ENCODE peak calls at places on chromosomes 3 and 15, in nine cellular contexts. P is aorta; C is heart left ventricle; D is stimulated activated CD4-positive, alpha-beta T cell treated with anti-CD3 and anti-CD28 coated beads, Interleukin-1b, Interleukin-23, amount 100 ng/mL, for 48 hours; S is iPS-NIHi11; L is skeletal muscle cell; Q is activated gamma-delta T cell treated with Interleukin-2 at 50 U/mL for 16 hours; Y is posterior cingulate gyrus; M is activated CD8-positive, alpha-beta memory T cell treated with anti-CD3 and anti-CD28 coated beads for 48 hours. A is an unnamed sample.

GRCh38 chr3:156801746-156802145 is 24.4 kb upstream of the LEKR1 start:
- DNase-seq in Y (no peak), Q (no peak), P (no peak), C (no peak), D (no peak), L (no peak), S (no peak), M (no peak), A (no peak)

GRCh38 chr15:70863450-70864218 is 9.7 kb upstream of the LARP6 start:
- DNase-seq in M (no peak), Q (no peak), L (peak), Y (no peak), C (no peak), S (no peak), D (no peak), P (no peak), A (no peak)

GRCh38 chr15:42059661-42060476 is 34.5 kb downstream of the PLA2G4D start:
- DNase-seq in S (peak), P (no peak), C (no peak), Q (peak), D (peak), L (no peak), Y (no peak), M (peak), A (no peak)

GRCh38 chr3:25904248-25904647 is 114.4 kb downstream of the OXSM start:
- DNase-seq in M (no peak), L (no peak), C (no peak), Q (no peak), P (no peak), S (no peak), Y (no peak), D (no peak), A (no peak)

GRCh38 chr3:9746330-9746729 is 3.4 kb upstream of the OGG1 start:
- DNase-seq in Y (peak), C (no peak), P (no peak), M (no peak), D (no peak), Q (no peak), S (no peak), L (peak), A (no peak)

GRCh38 chr3:53705024-53705750 is 141.0 kb downstream of the CHDH start:
- DNase-seq in D (no peak), P (no peak), S (no peak), Y (no peak), L (no peak), C (no peak), Q (no peak), M (no peak), A (no peak)

GRCh38 chr3:114878119-114878839 is 268.8 kb downstream of the ZBTB20 start:
- DNase-seq in L (peak), Y (no peak), P (no peak), Q (no peak), D (no peak), C (no peak), S (no peak), M (no peak), A (no peak)

GRCh38 chr3:15479602-15480248 is 41.8 kb downstream of the COLQ start:
- DNase-seq in C (no peak), Y (no peak), P (no peak), D (no peak), S (no peak), M (no peak), L (no peak), Q (no peak), A (no peak)

GRCh38 chr3:141275973-141276372 is 44.3 kb downstream of the PXYLP1 start:
- DNase-seq in C (no peak), S (no peak), M (no peak), P (no peak), Y (no peak), Q (no peak), L (peak), D (no peak), A (no peak)

GRCh38 chr3:99534951-99535704 is 103.3 kb upstream of the COL8A1 start:
- DNase-seq in D (no peak), Y (no peak), L (peak), S (no peak), P (no peak), M (no peak), C (no peak), Q (no peak), A (no peak)

GRCh38 chr3:140050396-140050795 is 115.4 kb downstream of the CLSTN2 start:
- DNase-seq in S (no peak), Y (no peak), L (no peak), Q (no peak), P (no peak), M (no peak), C (no peak), D (no peak), A (no peak)

GRCh38 chr3:76900571-76900970 is 139.3 kb upstream of the ROBO2 start:
- DNase-seq in D (no peak), Y (no peak), C (no peak), S (no peak), L (no peak), M (no peak), Q (no peak), P (no peak), A (no peak)

A was measured in GF-D8.